ENCODE peak calls at places on chromosomes 2 and 18, in five cellular contexts. Q, V, O, Y and G are unnamed samples.

GRCh38 chr2:66539452-66539851 is 104.5 kb downstream of the MEIS1 start:
- DNase-seq in Q (peak), V (no peak), O (no peak), Y (no peak), G (no peak)

GRCh38 chr18:54191352-54191751 is 33.1 kb downstream of the MBD2 start:
- DNase-seq in Q (no peak), V (no peak), O (no peak), Y (no peak), G (no peak)

GRCh38 chr2:150639917-150640538 is 152.6 kb upstream of the RND3 start:
- DNase-seq in Q (no peak), V (no peak), O (no peak), Y (no peak), G (no peak)

GRCh38 chr2:239736358-239737143 is 288.6 kb downstream of the NDUFA10 start:
- DNase-seq in Q (no peak), V (no peak), O (no peak), Y (no peak), G (no peak)

GRCh38 chr2:200455958-200456421 is 53.9 kb downstream of the KCTD18 start:
- DNase-seq in Q (peak), V (no peak), O (no peak), Y (no peak), G (no peak)

GRCh38 chr2:68870215-68870614 is 982 bp downstream of the BMP10 start:
- DNase-seq in Q (peak), V (no peak), O (no peak), Y (no peak), G (no peak)

GRCh38 chr2:207352978-207353377 is 176.8 kb upstream of the CREB1 start:
- DNase-seq in Q (no peak), V (no peak), O (no peak), Y (no peak), G (no peak)

GRCh38 chr2:1600191-1601063 is 143.9 kb downstream of the PXDN start:
- DNase-seq in Q (no peak), V (no peak), O (no peak), Y (no peak), G (no peak)

GRCh38 chr18:63956755-63957154 is 7.7 kb downstream of the HMSD start:
- DNase-seq in Q (no peak), V (no peak), O (no peak), Y (no peak), G (no peak)

GRCh38 chr2:164757934-164758695 is 83.5 kb downstream of the COBLL1 start:
- DNase-seq in Q (peak), V (no peak), O (peak), Y (no peak), G (no peak)

GRCh38 chr18:37251679-37252078 is 313.9 kb downstream of the CELF4 start:
- DNase-seq in Q (no peak), V (no peak), O (peak), Y (peak), G (no peak)

GRCh38 chr2:230864605-230865323 is at the start of gene ITM2C:
- DNase-seq in Q (peak), V (peak), O (peak), Y (peak), G (peak)

GRCh38 chr2:203685789-203686433 is 20.5 kb upstream of the CD28 start:
- DNase-seq in Q (no peak), V (no peak), O (no peak), Y (no peak), G (no peak)

GRCh38 chr18:6414723-6415362 is at the start of gene L3MBTL4:
- DNase-seq in Q (no peak), V (peak), O (no peak), Y (peak), G (peak)

GRCh38 chr2:42249887-42250286 is 80.7 kb downstream of the EML4 start:
- DNase-seq in Q (no peak), V (no peak), O (no peak), Y (peak), G (no peak)

GRCh38 chr2:42249284-42249683 is 80.1 kb downstream of the EML4 start:
- DNase-seq in Q (no peak), V (no peak), O (no peak), Y (no peak), G (no peak)

GRCh38 chr2:42250925-42251324 is 81.8 kb downstream of the EML4 start:
- DNase-seq in Q (no peak), V (no peak), O (no peak), Y (no peak), G (no peak)

GRCh38 chr2:42245392-42245791 is 76.2 kb downstream of the EML4 start:
- DNase-seq in Q (no peak), V (no peak), O (no peak), Y (no peak), G (no peak)

DNA sequence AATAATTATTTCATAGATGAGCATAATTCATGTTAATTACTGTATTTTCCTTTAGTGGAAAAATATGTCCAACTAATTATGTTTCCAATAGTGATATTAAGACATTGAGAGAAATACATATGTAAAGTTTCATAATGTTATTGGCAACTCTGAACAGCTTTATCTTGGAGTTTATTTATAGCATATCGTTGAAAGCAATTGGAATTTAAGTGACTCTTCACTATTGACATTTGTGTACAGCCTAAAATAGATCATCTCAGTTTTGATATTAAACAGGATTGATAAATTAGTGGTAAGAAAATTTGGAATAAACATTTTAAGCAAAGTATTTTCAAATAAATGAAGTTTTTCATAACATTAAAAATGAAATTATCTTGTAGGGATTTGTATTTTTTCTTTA is 79.7 kb downstream of the EML4 start:
- DNase-seq in Q (no peak), V (no peak), O (no peak), Y (no peak), G (no peak)
- TF ChIP-seq CTCF in Q (no peak), V (no peak), O (no peak), Y (no peak), G (no peak)

DNA sequence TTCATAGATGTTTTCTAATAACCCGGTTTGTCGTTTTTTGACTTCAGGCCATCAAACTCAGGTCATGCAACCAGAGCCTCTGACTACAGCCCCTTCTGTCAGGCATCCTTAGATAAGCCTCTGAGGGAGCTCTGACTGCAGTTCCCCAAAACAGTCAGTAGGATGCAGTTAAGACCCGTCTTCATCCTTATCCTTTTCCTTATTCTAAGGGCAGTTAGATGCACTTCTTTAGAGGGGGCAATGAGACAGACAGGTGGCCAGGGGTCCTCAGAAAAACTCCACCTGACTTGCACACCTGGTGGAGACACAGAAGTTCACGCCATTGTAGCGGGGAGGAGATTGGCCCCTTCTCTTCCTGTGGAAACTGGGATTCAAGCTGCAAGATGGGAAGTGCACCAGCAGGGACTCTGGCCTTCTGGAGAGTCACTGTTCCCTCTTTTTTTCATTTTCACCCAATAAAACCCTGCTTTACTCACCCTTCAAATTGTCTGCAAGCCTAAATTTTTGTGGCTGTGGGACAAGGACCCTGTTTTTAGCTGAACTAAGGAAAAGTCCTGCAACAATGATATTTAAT is 104.8 kb upstream of the TFPI start:
- DNase-seq in Q (peak), V (no peak), O (peak), Y (no peak), G (no peak)
- TF ChIP-seq CTCF in Q (peak), V (no peak), O (no peak), Y (peak), G (no peak)

DNA sequence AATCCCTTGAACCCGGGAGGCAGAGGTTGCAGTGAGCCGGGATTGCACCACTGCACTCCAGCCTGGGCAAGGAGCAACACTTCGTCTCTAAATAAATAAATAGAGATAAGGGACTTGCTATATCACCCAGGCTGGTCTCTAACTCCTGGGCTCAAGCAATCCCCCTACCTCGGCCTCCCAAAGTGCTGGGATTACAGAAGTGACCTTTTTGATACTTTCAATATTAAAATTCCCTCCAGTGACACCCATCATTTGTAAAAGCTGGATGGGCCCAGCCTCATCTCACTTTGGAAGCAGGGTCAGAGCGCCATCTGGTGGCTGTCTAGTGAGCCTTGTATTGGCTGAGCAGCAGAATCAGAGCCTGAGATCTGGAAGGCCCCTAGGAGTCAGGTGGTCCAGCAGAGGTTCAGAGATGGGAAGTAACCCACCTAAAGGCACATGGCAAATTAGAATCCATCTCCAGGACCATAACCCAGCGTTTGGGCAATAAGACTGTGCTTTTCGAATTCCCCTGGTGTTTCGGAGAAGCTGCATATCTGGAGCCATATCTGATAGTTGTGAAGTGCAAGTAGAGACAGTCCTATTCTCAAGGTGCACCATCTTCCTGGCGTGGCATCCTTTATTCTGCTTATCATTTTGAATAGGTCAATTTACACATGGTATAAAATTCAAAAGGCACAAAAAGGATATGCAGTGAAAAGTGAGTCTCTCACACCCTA is 18.3 kb upstream of the SLC35F6 start:
- DNase-seq in Q (peak), V (peak), O (peak), Y (peak), G (peak)
- TF ChIP-seq CTCF in Q (peak), V (peak), O (peak), Y (peak), G (peak)

GRCh38 chr2:136116111-136116812 is 1.7 kb downstream of the CXCR4 start:
- DNase-seq in Q (peak), V (peak), O (peak), Y (peak), G (peak)
- TF ChIP-seq CTCF in Q (no peak), V (no peak), O (no peak), Y (no peak), G (no peak)

DNA sequence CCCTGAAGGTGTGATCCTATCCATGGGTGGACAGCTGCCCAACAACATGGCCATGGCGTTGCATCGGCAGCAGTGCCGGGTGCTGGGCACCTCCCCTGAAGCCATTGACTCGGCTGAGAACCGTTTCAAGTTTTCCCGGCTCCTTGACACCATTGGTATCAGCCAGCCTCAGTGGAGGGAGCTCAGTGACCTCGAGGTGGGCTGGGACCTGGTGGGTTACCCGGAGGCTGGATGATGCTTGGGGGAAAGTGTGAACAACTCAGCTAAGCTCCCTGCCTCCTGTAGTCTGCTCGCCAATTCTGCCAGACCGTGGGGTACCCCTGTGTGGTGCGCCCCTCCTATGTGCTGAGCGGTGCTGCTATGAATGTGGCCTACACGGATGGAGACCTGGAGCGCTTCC is 16.2 kb downstream of the CAD start:
- DNase-seq in Q (no peak), V (no peak), O (no peak), Y (no peak), G (no peak)
- TF ChIP-seq CTCF in Q (no peak), V (no peak), O (no peak), Y (no peak), G (no peak)

GRCh38 chr2:102410952-102411351 is 12.0 kb upstream of the IL18RAP start:
- DNase-seq in Q (no peak), V (no peak), O (no peak), Y (no peak), G (no peak)
- TF ChIP-seq CTCF in Q (no peak), V (no peak), O (no peak), Y (no peak), G (no peak)

DNA sequence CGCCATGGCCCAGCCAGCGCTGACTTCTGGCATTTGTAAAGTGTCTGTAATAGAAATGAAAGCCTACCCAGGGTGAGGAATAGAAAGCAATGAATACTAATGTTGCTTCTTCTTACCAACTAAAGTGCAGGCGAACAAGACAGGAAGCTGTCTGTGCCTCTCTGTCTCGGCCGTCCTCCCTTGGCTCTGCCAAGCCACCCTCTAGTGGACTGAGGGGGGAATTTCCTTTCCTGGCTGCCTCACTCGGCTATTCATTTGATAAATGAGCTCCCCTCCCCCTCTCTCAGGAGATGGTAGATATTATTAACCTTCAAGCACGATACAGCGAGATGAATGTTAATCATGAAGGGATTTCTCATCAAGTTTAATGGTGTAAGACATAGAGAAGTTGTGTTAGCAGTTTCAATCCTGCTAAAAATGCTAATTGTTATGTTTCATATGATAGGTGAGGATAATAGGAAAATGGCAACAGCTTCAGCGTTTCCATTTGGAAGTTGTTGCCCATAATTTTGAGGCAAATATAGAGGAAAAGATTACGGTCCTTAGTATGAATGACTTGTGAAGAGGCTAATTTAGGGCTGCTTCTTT is 384.7 kb downstream of the MTX2 start:
- DNase-seq in Q (peak), V (no peak), O (peak), Y (peak), G (no peak)
- TF ChIP-seq CTCF in Q (peak), V (peak), O (peak), Y (peak), G (no peak)